ENCODE peak calls at places on chromosomes 11 and 22, in ten cellular contexts. E is tibial nerve; R is CD8-positive, alpha-beta T cell; A is prostate gland; G is fibroblast of lung; Q is GM23248; W is aorta; T is kidney; Y is IMR-90; L is cardiac muscle cell. V is an unnamed sample. For H3K9me3 and H3K4me1, the result is how much of the 10 kb centered on the place peaks cover.

GRCh38 chr11:12626616-12627015 is 47.6 kb upstream of the TEAD1 start:
- DNase-seq in E (no peak), R (no peak), A (no peak), G (no peak), Q (no peak), W (no peak), T (no peak), Y (peak), L (no peak), V (no peak)

GRCh38 chr11:60859616-60860250 is 4.0 kb upstream of the PTGDR2 start:
- DNase-seq in E (no peak), R (no peak), A (no peak), G (no peak), Q (no peak), W (no peak), T (peak), Y (no peak), L (no peak), V (no peak)

GRCh38 chr11:30314625-30315024 is 8.3 kb upstream of the ARL14EP start:
- DNase-seq in E (no peak), R (no peak), A (no peak), G (no peak), Q (peak), W (no peak), T (no peak), Y (peak), L (no peak), V (no peak)

GRCh38 chr11:58192229-58192628 is 3.4 kb downstream of the OR9Q2 start:
- DNase-seq in E (no peak), R (no peak), A (no peak), G (no peak), Q (no peak), W (no peak), T (no peak), Y (no peak), L (no peak), V (peak)

GRCh38 chr11:80627364-80627763 is 1186.5 kb upstream of the TENM4 start:
- DNase-seq in E (no peak), R (no peak), A (no peak), G (no peak), Q (no peak), W (no peak), T (no peak), Y (no peak), L (no peak), V (no peak)

GRCh38 chr11:28245131-28245530 is 136.9 kb downstream of the METTL15 start:
- DNase-seq in E (no peak), R (no peak), A (no peak), G (peak), Q (peak), W (no peak), T (no peak), Y (peak), L (no peak), V (no peak)

GRCh38 chr22:20509344-20510047 is 2.1 kb downstream of the MED15 start:
- DNase-seq in E (peak), R (peak), A (peak), G (peak), Q (peak), W (peak), T (peak), Y (peak), L (peak), V (peak)

GRCh38 chr11:96037267-96037990 is 113.5 kb upstream of the MTMR2 start:
- DNase-seq in E (no peak), R (no peak), A (no peak), G (peak), Q (peak), W (no peak), T (no peak), Y (no peak), L (no peak), V (peak)

GRCh38 chr11:89491141-89491690 is at the start of gene NOX4:
- DNase-seq in E (peak), R (no peak), A (no peak), G (peak), Q (peak), W (peak), T (peak), Y (peak), L (peak), V (no peak)

GRCh38 chr22:41286639-41287091 is 678 bp upstream of the RANGAP1 start:
- DNase-seq in E (no peak), R (peak), A (peak), G (peak), Q (peak), W (no peak), T (no peak), Y (peak), L (no peak), V (no peak)
- H3K9me3 ChIP-seq in E (under half), R (under half), A (under half), G (under half), Q (under half), W (under half), T (under half), Y (under half), L (under half), V (under half)

GRCh38 chr11:113240790-113241189 is 73.6 kb upstream of the TTC12 start:
- DNase-seq in E (no peak), R (no peak), A (no peak), G (no peak), Q (no peak), W (no peak), T (no peak), Y (no peak), L (no peak), V (no peak)
- H3K4me1 ChIP-seq in E (under half), R (under half), A (under half), G (under half), Q (under half), W (under half), T (under half), Y (under half), L (under half), V (under half)

GRCh38 chr11:11163256-11163655 is 189.8 kb downstream of the CSNK2A3 start:
- DNase-seq in E (no peak), R (no peak), A (no peak), G (no peak), Q (peak), W (no peak), T (no peak), Y (no peak), L (no peak), V (peak)
- H3K4me3 ChIP-seq in E (no peak), R (no peak), A (no peak), G (no peak), Q (no peak), W (no peak), T (no peak), Y (no peak), L (no peak), V (no peak)

DNA sequence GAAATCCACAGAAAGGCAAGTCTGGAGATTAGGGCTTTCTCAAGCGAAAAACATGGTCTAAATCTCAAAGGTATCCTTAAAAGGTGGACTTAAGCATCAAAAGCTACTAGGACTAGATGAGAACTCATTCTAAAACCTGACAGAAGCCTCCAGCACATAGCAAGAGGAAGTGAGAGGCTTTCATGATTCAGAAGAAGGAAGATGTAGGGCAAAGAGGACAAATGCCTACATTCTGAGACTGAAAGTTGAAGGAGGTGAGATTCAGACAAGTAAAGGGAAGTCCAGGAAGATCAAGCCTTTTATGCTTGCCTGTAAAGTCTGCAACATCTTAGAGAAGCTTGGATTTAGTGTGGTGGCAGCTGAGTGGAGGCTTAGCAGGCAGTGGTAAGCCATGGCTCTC is 98.9 kb downstream of the PGR start:
- DNase-seq in E (no peak), R (no peak), A (no peak), G (no peak), Q (no peak), W (no peak), T (no peak), Y (no peak), L (no peak), V (no peak)
- H3K9me3 ChIP-seq in E (under half), R (under half), A (under half), G (under half), Q (under half), W (under half), T (under half), Y (under half), L (under half), V (under half)

GRCh38 chr11:103844327-103845215 is 191.9 kb upstream of the DDI1 start:
- DNase-seq in E (no peak), R (no peak), A (no peak), G (no peak), Q (no peak), W (no peak), T (no peak), Y (no peak), L (no peak), V (no peak)
- H3K4me1 ChIP-seq in E (under half), R (under half), A (under half), G (under half), Q (under half), W (under half), T (under half), Y (under half), L (half or more), V (under half)

DNA sequence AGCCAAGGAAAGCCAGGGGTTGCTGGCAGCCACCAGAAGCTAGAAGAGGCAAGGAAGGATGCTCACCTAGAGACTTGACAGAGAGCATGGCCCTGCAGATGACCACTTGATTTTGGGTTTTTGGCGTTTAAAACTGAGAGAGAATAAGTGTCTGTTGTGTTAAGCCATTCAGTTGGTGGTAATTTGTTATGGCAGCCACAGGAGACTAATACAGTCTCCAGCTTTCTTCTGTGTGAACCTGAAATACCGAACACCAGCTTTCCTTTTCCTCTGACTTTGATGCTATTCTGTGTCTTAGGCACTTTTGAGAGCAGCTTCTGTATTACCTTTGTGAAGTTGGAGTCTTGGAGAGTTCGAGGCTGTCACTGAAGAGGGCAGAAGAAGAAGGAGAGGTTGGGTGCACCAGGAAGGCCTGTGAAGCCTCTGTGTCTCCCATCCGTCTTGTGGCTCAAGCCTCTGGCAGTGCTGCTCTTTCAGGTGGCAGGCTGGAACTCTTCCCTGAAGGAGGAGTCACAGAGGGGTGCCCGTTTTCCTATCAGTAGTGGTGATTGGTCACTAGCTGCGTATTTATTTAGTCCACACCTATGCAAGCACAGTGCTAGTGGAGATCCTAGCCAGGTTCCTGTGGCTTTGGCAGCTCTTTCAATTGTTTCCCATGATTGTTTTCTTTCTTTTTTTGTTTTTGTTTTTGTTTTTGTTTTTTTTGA is 2.5 kb downstream of the TBC1D22A start:
- DNase-seq in E (no peak), R (no peak), A (no peak), G (no peak), Q (no peak), W (no peak), T (no peak), Y (no peak), L (no peak), V (no peak)
- H3K4me3 ChIP-seq in E (no peak), R (no peak), A (no peak), G (no peak), Q (no peak), W (no peak), T (no peak), Y (no peak), L (no peak), V (no peak)

GRCh38 chr11:134398079-134398444 is 14.0 kb downstream of the B3GAT1 start:
- DNase-seq in E (no peak), R (no peak), A (peak), G (no peak), Q (no peak), W (no peak), T (no peak), Y (no peak), L (no peak), V (no peak)
- H3K9me3 ChIP-seq in E (under half), R (under half), A (under half), G (under half), Q (under half), W (under half), T (under half), Y (under half), L (under half), V (under half)